ENCODE peak calls at places on chromosomes 13 and 19, in six cellular contexts. K is mesendoderm, O is IMR-90, E is H9, F is H1, J is mesenchymal stem cell. B is an unnamed sample.

GRCh38 chr13:110045919-110046318 is 259.5 kb upstream of the IRS2 start:
- DNase-seq in J (no peak), F (no peak), O (no peak), E (no peak), K (no peak), B (no peak)

GRCh38 chr19:42850981-42851717 is 28.4 kb downstream of the PSG1 start:
- DNase-seq in F (no peak), K (no peak), E (no peak), O (peak), J (peak), B (no peak)

GRCh38 chr19:29376855-29377354 is 148.9 kb upstream of the VSTM2B start:
- DNase-seq in O (no peak), F (peak), E (peak), K (no peak), J (no peak), B (no peak)

GRCh38 chr13:92303428-92303827 is 905.0 kb downstream of the GPC5 start:
- DNase-seq in E (no peak), K (no peak), F (no peak), O (peak), J (peak), B (no peak)

GRCh38 chr13:114067381-114067885 is 65.0 kb downstream of the RASA3 start:
- DNase-seq in K (no peak), E (no peak), F (no peak), O (peak), J (peak), B (no peak)

GRCh38 chr19:21256722-21257121 is 72.5 kb downstream of the ZNF708 start:
- DNase-seq in K (peak), J (no peak), F (no peak), O (peak), E (no peak), B (no peak)

GRCh38 chr13:106533101-106533939 is 2.1 kb downstream of the EFNB2 start:
- DNase-seq in K (peak), J (peak), O (peak), E (peak), F (peak), B (peak)

GRCh38 chr13:112330066-112330465 is 46.1 kb upstream of the SPACA7 start:
- DNase-seq in K (no peak), O (no peak), F (no peak), E (no peak), J (no peak), B (no peak)

GRCh38 chr19:27746691-27747380 is 1466.1 kb downstream of the UQCRFS1 start:
- DNase-seq in K (peak), J (no peak), F (peak), E (peak), O (peak), B (no peak)

GRCh38 chr13:83881917-83882625 is at the start of gene SLITRK1:
- DNase-seq in K (peak), E (peak), J (peak), F (peak), O (peak), B (peak)

GRCh38 chr19:53431399-53432087 is at the start of gene ZNF761:
- DNase-seq in J (peak), F (peak), O (peak), K (peak), E (peak), B (peak)

DNA sequence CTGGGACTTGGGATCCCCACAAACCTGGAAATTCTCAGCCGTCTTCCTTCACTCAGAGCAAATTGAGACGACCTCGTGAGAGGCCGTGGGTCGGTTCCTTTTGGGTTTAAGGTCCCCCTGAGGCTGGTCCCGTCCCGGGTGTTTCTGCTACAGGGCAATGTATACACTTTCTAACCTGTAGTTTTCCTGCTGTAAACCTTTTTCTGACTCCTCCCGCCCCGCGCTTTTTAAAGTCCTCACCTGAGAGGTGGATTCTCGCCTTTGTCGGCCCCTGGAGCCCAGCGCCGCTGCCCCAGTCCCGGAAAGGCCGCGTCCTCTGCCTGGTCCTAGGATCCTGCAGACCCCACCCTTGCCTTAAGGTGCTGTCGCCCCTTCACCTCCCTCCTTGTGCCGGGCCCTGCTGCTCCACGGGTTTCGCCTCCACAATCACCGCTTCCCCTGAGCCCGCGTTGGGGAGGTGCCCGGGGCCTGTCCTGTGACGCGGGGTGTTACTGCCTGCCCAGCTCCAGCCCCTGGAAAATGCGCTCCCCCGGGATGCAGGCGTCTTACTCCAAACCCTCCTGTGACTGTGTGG is 391 bp downstream of the ZNF761 start:
- DNase-seq in J (peak), K (peak), O (peak), F (peak), E (no peak), B (peak)
- H3K4ac ChIP-seq in J (peak), K (peak), O (peak), F (no peak), E (no peak), B (no peak)

GRCh38 chr19:10009714-10010224 is 535 bp downstream of the COL5A3 start:
- DNase-seq in O (no peak), E (no peak), K (no peak), F (no peak), J (no peak), B (no peak)
- H2BK15ac ChIP-seq in O (no peak), E (no peak), K (no peak), F (peak), J (no peak), B (no peak)

DNA sequence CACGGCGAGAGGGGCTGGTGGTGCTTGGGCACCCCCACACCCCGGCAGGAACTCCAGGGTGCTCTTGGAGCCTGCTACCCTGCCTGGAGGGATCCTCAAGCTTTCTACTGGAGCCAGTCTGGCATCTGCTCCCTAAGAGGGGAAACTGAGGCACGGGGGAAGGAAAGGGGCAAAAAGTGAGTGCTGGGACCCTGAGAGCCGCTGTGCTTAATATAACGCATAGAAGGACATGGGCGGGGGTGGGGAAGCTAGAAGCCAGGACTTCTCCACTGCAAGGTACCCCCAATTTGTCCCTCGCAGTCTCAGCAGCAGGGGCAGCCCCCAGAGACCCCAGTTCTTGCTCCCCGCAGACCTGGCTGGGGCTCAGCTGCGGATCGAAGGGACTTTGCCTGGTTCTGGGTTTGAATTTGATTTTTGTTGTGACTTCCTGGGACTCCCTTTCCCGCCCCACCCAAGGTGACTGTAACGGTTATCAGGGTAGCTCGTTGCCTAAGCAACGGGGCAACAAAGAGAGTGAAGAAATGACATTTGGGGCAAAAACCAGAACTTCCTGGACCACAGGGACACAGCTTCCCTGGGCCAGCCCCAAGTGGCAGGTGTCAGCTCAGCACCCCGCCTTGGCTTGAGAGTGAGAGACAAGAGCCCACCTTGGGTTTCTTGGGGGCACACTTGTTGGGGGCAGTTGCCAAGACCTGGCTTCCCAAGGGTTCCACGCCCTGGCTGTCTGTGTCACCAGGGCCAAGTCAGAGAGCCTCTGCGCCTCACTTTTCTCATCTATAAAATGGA is 638 bp downstream of the ADGRE5 start:
- DNase-seq in J (peak), F (no peak), K (peak), E (no peak), O (peak), B (no peak)
- H2AK5ac ChIP-seq in J (peak), F (no peak), K (no peak), E (no peak), O (peak), B (peak)

GRCh38 chr19:533485-534058 is 2.0 kb downstream of the CDC34 start:
- DNase-seq in F (no peak), O (no peak), E (no peak), J (no peak), K (no peak), B (no peak)

GRCh38 chr19:531753-532571 is at the start of gene CDC34:
- DNase-seq in O (no peak), E (no peak), J (no peak), K (no peak), F (no peak), B (no peak)

GRCh38 chr19:532578-533484 is 1.3 kb downstream of the CDC34 start:
- DNase-seq in E (peak), O (peak), J (peak), F (peak), K (peak), B (no peak)

GRCh38 chr19:530133-531008 is 1.2 kb upstream of the CDC34 start:
- DNase-seq in F (no peak), O (no peak), J (no peak), K (no peak), E (no peak), B (no peak)

DNA sequence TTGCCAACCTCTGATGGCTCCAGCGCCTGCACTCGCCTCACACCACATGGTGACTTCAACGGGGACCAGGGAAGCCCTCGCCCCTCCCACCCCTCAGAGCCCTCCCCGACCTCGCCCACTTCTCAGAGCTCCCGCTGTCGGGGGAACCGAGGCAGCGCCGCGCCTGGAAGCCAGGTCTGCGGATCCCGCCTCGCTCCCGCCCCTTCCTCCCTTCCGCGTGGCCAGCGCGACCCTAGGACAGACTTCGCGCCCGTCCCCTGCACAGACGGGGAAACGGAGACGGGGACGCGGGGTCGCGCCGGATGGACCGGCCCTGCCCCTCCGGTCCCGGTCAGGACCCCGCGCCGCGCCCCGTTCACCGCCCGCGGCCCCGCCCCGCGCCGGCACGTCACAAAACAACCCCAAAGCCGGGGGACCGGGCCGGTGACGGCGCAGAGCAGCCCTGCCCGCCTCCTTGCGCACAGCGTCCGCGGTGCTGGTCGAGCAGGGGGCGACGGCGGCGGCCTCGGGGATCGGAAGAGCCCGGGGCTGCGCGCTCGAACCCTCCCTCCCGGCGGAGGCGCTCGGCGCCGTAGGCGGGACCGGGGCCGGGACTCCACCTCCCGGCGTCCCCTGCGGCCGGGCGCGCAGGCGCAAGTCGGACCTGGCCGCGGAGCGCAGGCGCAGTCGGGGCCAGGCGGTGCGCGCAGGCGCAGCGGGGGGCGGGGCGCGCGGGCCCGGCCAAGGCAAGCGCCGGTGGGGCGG is 379 bp upstream of the CDC34 start:
- DNase-seq in J (peak), O (peak), E (peak), K (peak), F (peak), B (peak)
- H3K4ac ChIP-seq in J (peak), O (peak), E (no peak), K (no peak), F (no peak), B (no peak)

DNA sequence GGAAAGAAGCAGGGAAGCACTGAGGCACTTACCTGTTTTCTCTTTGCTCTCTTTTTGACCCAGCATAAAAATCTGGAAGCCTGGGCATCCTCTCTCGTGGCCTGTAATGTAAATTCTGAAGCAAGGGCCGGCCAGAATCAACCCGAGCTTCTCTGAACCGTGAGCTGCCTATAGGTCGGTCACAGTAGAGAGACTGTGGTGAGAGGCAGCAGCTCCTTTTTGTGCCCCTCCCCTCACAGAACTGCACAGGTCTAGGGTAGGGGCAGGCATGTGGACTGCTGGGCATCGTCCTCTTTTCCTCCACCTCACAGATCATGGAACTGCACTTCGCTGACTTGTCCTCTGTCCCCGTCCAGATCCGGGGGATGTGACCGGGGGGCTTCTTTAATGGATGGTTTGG is 12.5 kb downstream of the FAM124A start:
- DNase-seq in K (no peak), E (no peak), J (no peak), F (no peak), O (no peak), B (no peak)
- H2BK15ac ChIP-seq in K (peak), E (no peak), J (no peak), F (peak), O (no peak), B (no peak)

GRCh38 chr19:6215701-6216235 is 64.0 kb downstream of the MLLT1 start:
- DNase-seq in K (no peak), F (no peak), O (no peak), J (no peak), E (no peak), B (no peak)
- H2AK5ac ChIP-seq in K (no peak), F (no peak), O (no peak), J (no peak), E (no peak), B (peak)